ENCODE peak calls at places on chromosome X, in six cellular contexts. One of them, this sample, is unnamed.

GRCh38 chrX:48754124-48754667 is 7.4 kb upstream of the GLOD5 start:
- DNase-seq in A549: no peak
- DNase-seq in EH: peak; percentile 2
- DNase-seq in activated naive CD4-positive, alpha-beta T cell treated with anti-CD3 and anti-CD28 coated beads for 36 hours: no peak
- DNase-seq in smooth muscle cell of the brain vasculature: no peak
- DNase-seq in GF-D8: no peak
- DNase-seq in this sample: no peak

GRCh38 chrX:37786666-37787337 is 6.9 kb downstream of the CYBB start:
- DNase-seq in A549: no peak
- DNase-seq in EH: no peak
- DNase-seq in activated naive CD4-positive, alpha-beta T cell treated with anti-CD3 and anti-CD28 coated beads for 36 hours: no peak
- DNase-seq in smooth muscle cell of the brain vasculature: no peak
- DNase-seq in GF-D8: peak; percentile 3
- DNase-seq in this sample: no peak

GRCh38 chrX:67718926-67719325 is 175.1 kb downstream of the AR start:
- DNase-seq in A549: no peak
- DNase-seq in EH: no peak
- DNase-seq in activated naive CD4-positive, alpha-beta T cell treated with anti-CD3 and anti-CD28 coated beads for 36 hours: no peak
- DNase-seq in smooth muscle cell of the brain vasculature: no peak
- DNase-seq in GF-D8: no peak
- DNase-seq in this sample: no peak

GRCh38 chrX:47796433-47796906 is 40.2 kb upstream of the ZNF81 start:
- DNase-seq in A549: no peak
- DNase-seq in EH: peak; percentile 75
- DNase-seq in activated naive CD4-positive, alpha-beta T cell treated with anti-CD3 and anti-CD28 coated beads for 36 hours: no peak
- DNase-seq in smooth muscle cell of the brain vasculature: no peak
- DNase-seq in GF-D8: no peak
- DNase-seq in this sample: no peak

GRCh38 chrX:47513697-47514085 is 30.7 kb upstream of the ZNF41 start:
- DNase-seq in A549: no peak
- DNase-seq in EH: peak; percentile 35
- DNase-seq in activated naive CD4-positive, alpha-beta T cell treated with anti-CD3 and anti-CD28 coated beads for 36 hours: no peak
- DNase-seq in smooth muscle cell of the brain vasculature: no peak
- DNase-seq in GF-D8: no peak
- DNase-seq in this sample: no peak

GRCh38 chrX:104343408-104344129 is 88.8 kb upstream of the ESX1 start:
- DNase-seq in A549: peak; percentile 20
- DNase-seq in EH: peak; percentile 78
- DNase-seq in activated naive CD4-positive, alpha-beta T cell treated with anti-CD3 and anti-CD28 coated beads for 36 hours: peak; percentile 56
- DNase-seq in smooth muscle cell of the brain vasculature: peak; percentile 23
- DNase-seq in GF-D8: no peak
- DNase-seq in this sample: peak; percentile 27

GRCh38 chrX:96929036-96929435 is 45.3 kb downstream of the RPA4 start:
- DNase-seq in A549: no peak
- DNase-seq in EH: peak; percentile 1
- DNase-seq in activated naive CD4-positive, alpha-beta T cell treated with anti-CD3 and anti-CD28 coated beads for 36 hours: no peak
- DNase-seq in smooth muscle cell of the brain vasculature: no peak
- DNase-seq in GF-D8: no peak
- DNase-seq in this sample: no peak

GRCh38 chrX:13048265-13048664 is 3.8 kb upstream of the FAM9C start:
- DNase-seq in A549: no peak
- DNase-seq in EH: peak; percentile 61
- DNase-seq in activated naive CD4-positive, alpha-beta T cell treated with anti-CD3 and anti-CD28 coated beads for 36 hours: no peak
- DNase-seq in smooth muscle cell of the brain vasculature: no peak
- DNase-seq in GF-D8: no peak
- DNase-seq in this sample: no peak